ENCODE peak calls at places on chromosomes 13 and 19, in five cellular contexts. R, Y, F, A and U are unnamed samples.
A peak's percentile ranks its signal among the peaks of the same experiment; 100 is the strongest.

GRCh38 chr19:4012092-4012974 is 4.8 kb downstream of the PIAS4 start:
- DNase-seq in R (no peak), Y (no peak), F (no peak), A (no peak), U (no peak)

GRCh38 chr19:18333680-18334079 is 6.7 kb upstream of the PGPEP1 start:
- DNase-seq in R (no peak), Y (no peak), F (no peak), A (no peak), U (no peak)

GRCh38 chr19:21585491-21585890 is 80.1 kb downstream of the ZNF429 start:
- DNase-seq in R (no peak), Y (no peak), F (no peak), A (no peak), U (no peak)

GRCh38 chr19:35755550-35756371 is 1.1 kb downstream of the HSPB6 start:
- DNase-seq in R (no peak), Y (no peak), F (no peak), A (no peak), U (peak; percentile 15)

GRCh38 chr13:113765241-113765910 is 6.3 kb downstream of the TMEM255B start:
- DNase-seq in R (no peak), Y (no peak), F (peak; percentile 30), A (no peak), U (no peak)

GRCh38 chr13:44837250-44837649 is 152.0 kb downstream of the NUFIP1 start:
- DNase-seq in R (no peak), Y (no peak), F (no peak), A (no peak), U (no peak)

GRCh38 chr19:262125-262524 is 29.1 kb downstream of the PLPP2 start:
- DNase-seq in R (no peak), Y (no peak), F (no peak), A (no peak), U (no peak)

GRCh38 chr13:50580684-50581305 is 262.7 kb downstream of the DLEU7 start:
- DNase-seq in R (no peak), Y (no peak), F (no peak), A (no peak), U (no peak)

GRCh38 chr19:27735314-27735713 is 1477.6 kb downstream of the UQCRFS1 start:
- DNase-seq in R (no peak), Y (no peak), F (no peak), A (no peak), U (no peak)

GRCh38 chr13:96772426-96772825 is 221.8 kb downstream of the OXGR1 start:
- DNase-seq in R (no peak), Y (no peak), F (no peak), A (no peak), U (no peak)

GRCh38 chr19:18514800-18515682 is 6.8 kb downstream of the ELL start:
- DNase-seq in R (no peak), Y (no peak), F (no peak), A (peak; percentile 99), U (no peak)

GRCh38 chr19:16896913-16897571 is 8.2 kb downstream of the F2RL3 start:
- DNase-seq in R (peak; percentile 90), Y (peak; percentile 60), F (peak; percentile 99), A (peak; percentile 74), U (peak; percentile 97)

GRCh38 chr19:16737909-16738308 is 18.3 kb downstream of the NWD1 start:
- DNase-seq in R (no peak), Y (no peak), F (no peak), A (peak; percentile 10), U (no peak)

GRCh38 chr19:44753932-44754742 is 5.6 kb downstream of the BCL3 start:
- DNase-seq in R (no peak), Y (no peak), F (peak; percentile 94), A (no peak), U (peak; percentile 79)

GRCh38 chr13:111187879-111188643 is 73.0 kb downstream of the ARHGEF7 start:
- DNase-seq in R (no peak), Y (no peak), F (no peak), A (no peak), U (no peak)

GRCh38 chr13:51581148-51581820 is 3.0 kb upstream of the WDFY2 start:
- DNase-seq in R (no peak), Y (no peak), F (no peak), A (no peak), U (no peak)

GRCh38 chr13:106038752-106039151 is 496.7 kb downstream of the EFNB2 start:
- DNase-seq in R (no peak), Y (no peak), F (no peak), A (no peak), U (no peak)

GRCh38 chr19:38728752-38729541 is 15.3 kb downstream of the CAPN12 start:
- DNase-seq in R (no peak), Y (no peak), F (no peak), A (no peak), U (no peak)

GRCh38 chr13:21033224-21033855 is 28.0 kb downstream of the LATS2 start:
- DNase-seq in R (no peak), Y (no peak), F (no peak), A (no peak), U (no peak)

GRCh38 chr19:16070366-16070990 is 5.8 kb upstream of the TPM4 start:
- DNase-seq in R (no peak), Y (no peak), F (peak; percentile 70), A (peak; percentile 84), U (no peak)

GRCh38 chr19:2032296-2032941 is 16.9 kb upstream of the BTBD2 start:
- DNase-seq in R (no peak), Y (no peak), F (no peak), A (no peak), U (no peak)

GRCh38 chr13:73767191-73767741 is 366.9 kb downstream of the KLF12 start:
- DNase-seq in R (no peak), Y (no peak), F (no peak), A (peak; percentile 20), U (peak; percentile 16)

GRCh38 chr19:38388310-38389100 is at the start of gene SPRED3:
- DNase-seq in R (no peak), Y (no peak), F (no peak), A (no peak), U (peak; percentile 73)

GRCh38 chr13:28889317-28889716 is 69.2 kb downstream of the MTUS2 start:
- DNase-seq in R (no peak), Y (no peak), F (no peak), A (no peak), U (no peak)

GRCh38 chr19:51514866-51515481 is 13.4 kb upstream of the SIGLEC12 start:
- DNase-seq in R (no peak), Y (peak; percentile 31), F (peak; percentile 74), A (peak; percentile 46), U (no peak)

GRCh38 chr13:84455143-84455905 is 573.0 kb upstream of the SLITRK1 start:
- DNase-seq in R (no peak), Y (no peak), F (no peak), A (peak; percentile 4), U (no peak)
- TF ChIP-seq USF2 in R (no peak), Y (no peak), F (no peak), A (no peak), U (no peak)

GRCh38 chr19:7257148-7258041 is 36.8 kb downstream of the INSR start:
- DNase-seq in R (no peak), Y (no peak), F (peak; percentile 28), A (peak; percentile 68), U (no peak)
- TF ChIP-seq ATF3 in R (no peak), Y (no peak), F (peak; percentile 46), A (peak; percentile 41), U (no peak)

DNA sequence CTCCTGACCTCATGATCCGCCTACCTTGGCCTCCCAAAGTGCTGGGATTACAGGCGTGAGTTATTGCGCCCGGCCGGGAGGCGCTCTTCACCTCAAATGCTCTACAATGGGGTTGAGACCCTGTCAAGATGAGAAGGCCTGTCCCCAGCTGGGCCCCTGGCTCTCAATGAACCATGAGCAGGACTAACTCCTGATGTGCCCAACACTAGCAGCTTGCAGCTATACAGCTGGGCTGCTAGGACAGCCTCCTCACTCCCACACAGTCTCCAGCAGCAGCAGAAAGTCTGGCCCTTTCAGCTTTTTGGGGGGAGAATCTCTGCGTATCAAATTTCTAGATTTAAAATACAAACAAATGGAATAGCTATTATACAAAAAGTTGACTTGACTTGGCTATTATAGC is 30.3 kb downstream of the TMTC4 start:
- DNase-seq in R (no peak), Y (no peak), F (no peak), A (no peak), U (no peak)
- TF ChIP-seq USF2 in R (no peak), Y (no peak), F (no peak), A (no peak), U (no peak)

DNA sequence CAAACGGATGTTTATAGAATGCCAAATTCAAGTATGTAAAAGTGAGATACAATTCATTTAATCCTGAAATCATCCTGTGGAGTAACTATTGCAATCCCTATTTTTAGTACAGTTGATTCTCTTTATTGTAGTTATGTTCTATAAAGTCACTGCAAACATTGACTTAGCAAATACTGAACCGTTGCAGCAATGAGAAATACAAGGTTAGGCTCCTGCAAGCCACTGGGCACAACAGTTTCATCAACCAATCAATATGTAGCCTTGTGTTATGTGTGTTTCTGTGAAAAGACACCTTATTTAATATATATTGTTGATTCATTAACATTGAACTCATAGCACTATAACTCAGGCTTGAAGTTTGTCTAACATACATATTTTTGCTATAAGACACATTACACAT is 174.4 kb downstream of the DCT start:
- DNase-seq in R (no peak), Y (no peak), F (no peak), A (peak; percentile 65), U (no peak)
- TF ChIP-seq ATF3 in R (no peak), Y (no peak), F (no peak), A (no peak), U (no peak)

GRCh38 chr13:98284677-98285076 is 107.6 kb upstream of the RNF113B start:
- DNase-seq in R (no peak), Y (no peak), F (no peak), A (no peak), U (no peak)

GRCh38 chr13:98285317-98285716 is 108.2 kb upstream of the RNF113B start:
- DNase-seq in R (no peak), Y (no peak), F (no peak), A (no peak), U (no peak)

GRCh38 chr13:98286814-98287213 is 109.7 kb upstream of the RNF113B start:
- DNase-seq in R (no peak), Y (no peak), F (no peak), A (no peak), U (no peak)

GRCh38 chr13:98289339-98289935 is 112.4 kb upstream of the RNF113B start:
- DNase-seq in R (no peak), Y (no peak), F (no peak), A (no peak), U (no peak)

DNA sequence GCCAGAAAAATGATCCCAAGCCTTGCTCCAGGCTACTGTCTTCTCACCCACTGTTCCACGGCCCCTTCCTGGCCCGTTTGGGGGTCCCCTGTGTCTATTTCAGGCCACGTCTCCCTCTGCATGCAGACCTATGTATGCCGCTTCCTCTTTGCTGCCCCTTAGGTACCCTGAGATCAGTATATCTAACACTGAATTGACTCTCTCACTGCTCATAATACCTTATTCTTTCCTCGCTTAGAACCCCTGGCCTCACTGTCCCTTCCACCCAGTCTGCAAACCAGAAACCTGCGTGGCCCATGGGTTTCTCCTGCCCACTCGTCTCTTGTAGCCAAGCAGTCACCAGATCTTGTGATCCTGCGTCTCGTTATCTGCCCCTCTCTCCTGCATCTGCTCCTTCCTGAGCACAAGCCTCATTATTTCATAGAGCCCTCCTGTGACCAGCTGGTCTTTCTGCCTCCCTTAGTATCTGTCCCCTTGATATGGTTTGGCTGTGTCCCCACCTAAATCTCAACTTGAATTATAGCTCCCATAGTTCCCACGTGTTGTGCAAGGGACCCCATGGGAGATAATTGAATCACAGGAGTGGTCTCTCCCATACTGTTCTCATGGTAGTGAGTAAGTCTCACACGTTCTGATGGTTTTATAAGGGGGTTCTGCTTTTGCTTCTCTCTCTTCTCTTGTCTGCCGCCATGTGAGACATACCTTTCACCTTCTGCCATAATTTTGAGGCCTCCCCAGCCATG is 109.0 kb upstream of the RNF113B start:
- DNase-seq in R (no peak), Y (no peak), F (no peak), A (no peak), U (no peak)
- TF ChIP-seq USF2 in R (no peak), Y (no peak), F (no peak), A (no peak), U (no peak)

GRCh38 chr13:99407906-99408702 is 93.2 kb upstream of the TM9SF2 start:
- DNase-seq in R (no peak), Y (no peak), F (no peak), A (no peak), U (no peak)
- TF ChIP-seq ATF3 in R (no peak), Y (no peak), F (no peak), A (no peak), U (no peak)